ENCODE peak calls at places on chromosomes 13 and 19, in six cellular contexts. M is RWPE1, H is mucosa of descending colon, V is non-pigmented ciliary epithelial cell, Q is kidney epithelial cell, L is fibroblast of villous mesenchyme. W is an unnamed sample.

GRCh38 chr19:48963371-48964204 is 1.5 kb upstream of the FTL start:
- DNase-seq in M (peak), Q (no peak), H (peak), L (peak), V (no peak), W (peak)

GRCh38 chr19:13427273-13428051 is 78.8 kb downstream of the CACNA1A start:
- DNase-seq in L (no peak), Q (no peak), V (no peak), H (no peak), M (no peak), W (no peak)

GRCh38 chr19:57850553-57851017 is 926 bp downstream of the ZNF587 start:
- DNase-seq in Q (peak), H (peak), V (peak), L (peak), M (peak), W (no peak)

GRCh38 chr19:4518345-4519171 is at the start of gene PLIN4:
- DNase-seq in L (peak), Q (no peak), V (no peak), H (peak), M (no peak), W (no peak)

GRCh38 chr19:18654469-18654868 is 17.6 kb downstream of the KLHL26 start:
- DNase-seq in Q (no peak), H (no peak), L (no peak), M (no peak), V (no peak), W (no peak)

GRCh38 chr13:50801087-50801931 is 42.2 kb downstream of the DLEU7 start:
- DNase-seq in H (peak), M (peak), Q (peak), L (peak), V (peak), W (no peak)

GRCh38 chr13:110331362-110331761 is 24.3 kb downstream of the COL4A2 start:
- DNase-seq in M (no peak), Q (no peak), H (no peak), V (no peak), L (peak), W (no peak)

GRCh38 chr19:10836478-10837325 is 690 bp upstream of the TMED1 start:
- DNase-seq in M (peak), H (peak), V (no peak), L (no peak), Q (peak), W (peak)

GRCh38 chr19:15488489-15489226 is 9.4 kb upstream of the PGLYRP2 start:
- DNase-seq in L (no peak), M (no peak), H (no peak), V (no peak), Q (no peak), W (no peak)

GRCh38 chr19:14147797-14148605 is 11.6 kb upstream of the ASF1B start:
- DNase-seq in Q (peak), M (peak), V (no peak), L (peak), H (peak), W (no peak)

GRCh38 chr13:111283991-111284390 is 36.5 kb upstream of the TEX29 start:
- DNase-seq in V (no peak), H (no peak), Q (no peak), L (no peak), M (no peak), W (no peak)

GRCh38 chr19:42092350-42092749 is 16.4 kb downstream of the ZNF574 start:
- DNase-seq in L (no peak), M (peak), H (peak), V (no peak), Q (no peak), W (no peak)

GRCh38 chr13:99264053-99264452 is 5.9 kb upstream of the GPR18 start:
- DNase-seq in M (no peak), L (no peak), Q (no peak), H (no peak), V (no peak), W (no peak)

GRCh38 chr19:18385675-18386542 is at the start of gene GDF15:
- DNase-seq in M (peak), L (peak), V (peak), H (peak), Q (no peak), W (peak)

GRCh38 chr13:99220199-99220931 is 19.7 kb downstream of the UBAC2 start:
- DNase-seq in Q (no peak), V (no peak), H (no peak), L (no peak), M (no peak), W (no peak)

W was measured in suprapubic skin.